ENCODE peak calls at places on chromosome 10, in five cellular contexts. S, J, O, V and C are unnamed samples.

GRCh38 chr10:21753497-21754270 is 219.7 kb downstream of the MLLT10 start:
- DNase-seq in S (no peak), J (no peak), O (no peak), V (no peak), C (no peak)

GRCh38 chr10:132133449-132134291 is 53.1 kb upstream of the DPYSL4 start:
- DNase-seq in S (no peak), J (no peak), O (no peak), V (no peak), C (no peak)

GRCh38 chr10:132167976-132168375 is 18.8 kb upstream of the DPYSL4 start:
- DNase-seq in S (no peak), J (no peak), O (no peak), V (no peak), C (no peak)

GRCh38 chr10:103982639-103983038 is 15.7 kb downstream of the SLK start:
- DNase-seq in S (no peak), J (no peak), O (no peak), V (no peak), C (no peak)

GRCh38 chr10:97575101-97575668 is 2.6 kb downstream of the ANKRD2 start:
- DNase-seq in S (no peak), J (no peak), O (no peak), V (no peak), C (no peak)

GRCh38 chr10:115827650-115828049 is 445.4 kb downstream of the GFRA1 start:
- DNase-seq in S (no peak), J (peak), O (no peak), V (no peak), C (no peak)

GRCh38 chr10:92290076-92290836 is 622 bp downstream of the CPEB3 start:
- DNase-seq in S (no peak), J (peak), O (peak), V (no peak), C (no peak)

GRCh38 chr10:89793649-89794254 is 92.4 kb downstream of the KIF20B start:
- DNase-seq in S (no peak), J (peak), O (peak), V (peak), C (peak)

GRCh38 chr10:73772280-73773151 is 9.3 kb upstream of the CHCHD1 start:
- DNase-seq in S (peak), J (peak), O (peak), V (no peak), C (peak)

GRCh38 chr10:110446954-110447608 is 50.6 kb upstream of the DUSP5 start:
- DNase-seq in S (no peak), J (peak), O (peak), V (peak), C (peak)

GRCh38 chr10:24334279-24334922 is 125.5 kb downstream of the KIAA1217 start:
- DNase-seq in S (no peak), J (no peak), O (no peak), V (no peak), C (no peak)

GRCh38 chr10:35928017-35928619 is 286.0 kb upstream of the FZD8 start:
- DNase-seq in S (no peak), J (no peak), O (peak), V (no peak), C (no peak)

GRCh38 chr10:125595911-125596310 is 87.1 kb downstream of the TEX36 start:
- DNase-seq in S (no peak), J (no peak), O (no peak), V (no peak), C (no peak)

GRCh38 chr10:8581521-8582225 is 527.2 kb downstream of the GATA3 start:
- DNase-seq in S (no peak), J (no peak), O (no peak), V (peak), C (no peak)

GRCh38 chr10:5047912-5048628 is 44.4 kb upstream of the AKR1C2 start:
- DNase-seq in S (no peak), J (peak), O (peak), V (peak), C (no peak)

GRCh38 chr10:48377751-48378585 is 71.5 kb downstream of the MAPK8 start:
- DNase-seq in S (no peak), J (peak), O (no peak), V (no peak), C (no peak)

GRCh38 chr10:122149607-122150505 is 121.2 kb upstream of the BTBD16 start:
- DNase-seq in S (peak), J (no peak), O (no peak), V (no peak), C (no peak)

GRCh38 chr10:100100651-100101525 is 19.2 kb upstream of the CPN1 start:
- DNase-seq in S (no peak), J (peak), O (peak), V (no peak), C (peak)

GRCh38 chr10:73876157-73876556 is 1.8 kb upstream of the CAMK2G start:
- DNase-seq in S (no peak), J (no peak), O (no peak), V (peak), C (no peak)

GRCh38 chr10:73060738-73061635 is 35.7 kb downstream of the P4HA1 start:
- DNase-seq in S (no peak), J (peak), O (peak), V (no peak), C (peak)

GRCh38 chr10:96890580-96890979 is 58.5 kb downstream of the LCOR start:
- DNase-seq in S (no peak), J (no peak), O (no peak), V (no peak), C (no peak)

GRCh38 chr10:115094605-115095004 is 1.4 kb downstream of the ATRNL1 start:
- DNase-seq in S (no peak), J (no peak), O (no peak), V (no peak), C (no peak)

GRCh38 chr10:18312385-18313145 is 172.3 kb downstream of the CACNB2 start:
- DNase-seq in S (no peak), J (peak), O (peak), V (no peak), C (no peak)

DNA sequence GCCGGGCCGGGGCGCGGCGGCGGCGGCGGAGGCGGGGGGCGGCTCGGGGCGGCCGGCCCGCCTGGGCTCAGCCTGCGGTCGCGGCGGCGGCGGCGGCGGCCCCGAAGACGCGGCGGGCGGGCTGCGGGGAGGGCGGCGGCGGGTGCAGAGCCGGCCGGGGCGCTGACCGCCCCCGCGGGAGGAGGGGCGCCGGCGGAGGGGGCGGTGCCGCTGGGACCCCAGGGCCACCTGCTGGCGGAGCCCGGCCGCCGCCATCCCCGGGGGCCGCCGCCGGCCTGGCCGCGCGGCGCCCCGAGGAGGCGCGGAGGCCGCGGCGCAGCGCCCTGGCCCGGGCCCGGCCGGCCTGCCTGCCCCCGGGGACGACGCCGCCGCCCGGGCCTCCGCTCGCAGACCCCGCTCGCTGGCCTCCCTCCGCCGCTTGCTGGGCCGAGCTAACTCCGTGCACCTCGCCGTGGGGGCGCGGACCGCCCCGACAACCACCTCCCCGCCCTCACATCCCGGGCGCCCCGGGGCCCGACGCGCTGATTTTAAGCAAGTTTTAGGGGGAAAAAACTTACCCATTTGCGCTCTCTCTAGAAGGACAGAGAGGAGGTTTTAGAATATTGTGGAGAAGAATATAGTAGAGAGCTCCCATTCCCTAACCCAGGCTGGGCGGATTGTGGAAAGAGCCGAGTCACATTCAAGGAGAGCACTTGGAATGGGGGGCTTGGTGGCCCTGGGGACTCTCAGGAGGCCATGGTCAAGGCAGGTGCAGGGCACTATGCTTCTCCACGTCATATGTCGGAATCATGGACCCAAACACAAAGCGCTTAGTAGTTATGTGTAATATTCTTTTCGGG is at the start of gene BEND7:
- DNase-seq in S (peak), J (peak), O (no peak), V (no peak), C (no peak)
- H3K27ac ChIP-seq in S (peak), J (no peak), O (no peak), V (no peak), C (peak)

GRCh38 chr10:63553473-63553872 is 32.3 kb downstream of the REEP3 start:
- DNase-seq in S (no peak), J (peak), O (no peak), V (no peak), C (peak)
- H3K27ac ChIP-seq in S (no peak), J (peak), O (peak), V (peak), C (peak)

GRCh38 chr10:62098278-62099121 is 170.1 kb downstream of the RTKN2 start:
- DNase-seq in S (no peak), J (peak), O (no peak), V (peak), C (no peak)

GRCh38 chr10:62096534-62096933 is 172.1 kb downstream of the RTKN2 start:
- DNase-seq in S (no peak), J (peak), O (no peak), V (no peak), C (no peak)

GRCh38 chr10:62092301-62092990 is 176.2 kb downstream of the RTKN2 start:
- DNase-seq in S (no peak), J (no peak), O (no peak), V (no peak), C (no peak)

GRCh38 chr10:62093863-62094291 is 174.8 kb downstream of the RTKN2 start:
- DNase-seq in S (no peak), J (peak), O (peak), V (peak), C (no peak)

DNA sequence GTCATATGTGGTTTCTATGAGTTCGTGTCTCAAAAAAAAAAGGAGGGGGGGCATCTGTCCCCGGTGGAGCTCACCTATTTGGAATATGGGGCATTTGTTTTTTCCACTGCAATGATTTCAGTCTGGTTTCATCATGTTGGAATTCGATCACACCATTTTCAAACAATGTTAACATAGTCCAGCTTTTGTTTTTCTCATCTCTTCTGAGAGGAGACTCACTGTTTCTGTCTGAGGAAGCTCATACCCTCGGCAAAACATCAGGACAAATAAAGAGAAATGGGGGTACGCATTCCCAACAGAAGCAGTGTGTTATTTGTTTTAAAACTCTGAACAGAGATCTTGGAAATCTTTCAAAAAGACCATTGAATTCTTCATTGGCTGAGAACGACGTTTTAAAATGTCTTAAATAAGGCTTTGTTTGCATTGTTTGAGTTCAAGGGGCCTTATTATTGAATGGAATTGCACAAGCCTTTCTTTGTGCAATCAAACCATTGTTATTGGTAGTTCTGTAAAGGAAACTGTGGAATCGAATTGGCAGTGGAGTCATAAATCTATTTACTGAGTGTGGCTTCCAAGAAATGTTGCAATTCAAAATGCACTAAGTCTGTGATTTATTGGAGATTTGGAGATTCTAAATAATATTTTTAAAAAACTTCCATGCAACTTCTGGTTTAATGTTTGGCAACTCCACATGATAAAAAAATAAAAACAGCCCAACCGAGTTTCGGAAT is 173.1 kb downstream of the RTKN2 start:
- DNase-seq in S (no peak), J (peak), O (peak), V (peak), C (no peak)
- H3K27ac ChIP-seq in S (peak), J (peak), O (peak), V (peak), C (peak)

GRCh38 chr10:28553963-28554362 is 21.0 kb downstream of the WAC start:
- DNase-seq in S (no peak), J (no peak), O (no peak), V (no peak), C (no peak)
- H3K27ac ChIP-seq in S (no peak), J (no peak), O (no peak), V (no peak), C (no peak)

DNA sequence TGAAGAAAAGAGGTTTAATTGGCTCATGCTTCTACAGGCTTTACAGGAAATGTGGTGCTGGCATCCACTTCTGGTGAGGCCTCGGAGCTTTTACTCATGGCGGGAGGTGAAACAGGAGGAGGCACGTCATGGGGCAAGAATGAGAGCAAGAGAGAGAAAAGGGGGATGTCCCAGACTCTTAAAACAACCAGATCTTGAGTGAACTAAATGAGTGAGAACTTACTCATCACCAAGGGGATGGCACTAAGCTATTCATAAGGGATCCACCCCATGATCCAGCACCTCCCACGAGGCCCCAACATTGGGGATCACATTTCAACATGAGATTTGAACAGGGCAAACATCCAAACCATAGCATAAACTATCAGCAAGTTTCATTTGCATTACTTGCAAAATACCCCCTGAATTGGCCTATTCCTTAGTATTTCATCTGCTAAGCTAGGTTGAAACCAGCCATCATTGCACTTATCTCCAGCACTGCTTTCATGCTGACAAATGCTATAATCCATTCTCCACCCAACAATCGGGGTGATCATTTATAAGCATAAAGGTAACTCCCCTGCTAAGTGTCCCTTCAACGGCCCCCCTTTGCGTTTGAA is 179.0 kb downstream of the NOC3L start:
- DNase-seq in S (no peak), J (peak), O (peak), V (peak), C (peak)
- H3K27ac ChIP-seq in S (no peak), J (peak), O (peak), V (no peak), C (peak)

GRCh38 chr10:95505084-95505610 is 56.0 kb downstream of the SORBS1 start:
- DNase-seq in S (no peak), J (no peak), O (no peak), V (no peak), C (no peak)
- H3K27ac ChIP-seq in S (peak), J (no peak), O (no peak), V (no peak), C (no peak)

DNA sequence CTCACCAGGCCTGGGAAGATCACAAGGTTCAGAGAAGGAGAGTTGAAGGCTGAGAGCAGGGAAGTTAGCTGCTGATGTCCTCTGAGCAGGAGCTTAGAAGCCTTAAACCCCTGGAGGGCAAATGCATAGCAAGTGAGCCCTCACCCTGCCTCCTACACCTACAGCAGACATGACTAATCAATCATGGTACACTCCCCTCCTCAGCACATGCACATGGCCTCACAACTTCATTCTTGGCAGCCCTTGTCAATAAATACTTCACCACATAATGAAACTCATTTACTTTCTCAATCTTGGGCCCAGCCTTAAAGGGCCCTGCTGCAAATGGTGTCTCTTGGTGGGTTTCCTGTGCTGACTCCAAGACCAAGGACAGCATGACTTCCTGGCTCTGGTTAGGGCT is 12.9 kb downstream of the MMRN2 start:
- DNase-seq in S (no peak), J (peak), O (peak), V (peak), C (peak)
- H3K27ac ChIP-seq in S (no peak), J (no peak), O (no peak), V (no peak), C (peak)

GRCh38 chr10:81135851-81136250 is 598.1 kb downstream of the SH2D4B start:
- DNase-seq in S (no peak), J (no peak), O (no peak), V (no peak), C (no peak)
- H3K27ac ChIP-seq in S (no peak), J (no peak), O (no peak), V (no peak), C (no peak)

GRCh38 chr10:53090725-53091124 is 318.1 kb upstream of the MBL2 start:
- DNase-seq in S (no peak), J (no peak), O (no peak), V (no peak), C (no peak)
- H3K27ac ChIP-seq in S (no peak), J (no peak), O (no peak), V (no peak), C (no peak)